ENCODE peak calls at places on chromosomes 3 and 15, in four cellular contexts. C is activated naive CD4-positive, alpha-beta T cell; D is occipital lobe; Z is NCI-H446. P is an unnamed sample.

GRCh38 chr3:148943531-148944200 is 47.7 kb upstream of the GYG1 start:
- DNase-seq in C (no peak), D (no peak), Z (peak; percentile 93), P (peak; percentile 90)

GRCh38 chr3:39291903-39292329 is 12.1 kb upstream of the CX3CR1 start:
- DNase-seq in C (peak; percentile 62), D (peak; percentile 16), Z (peak; percentile 28), P (no peak)

GRCh38 chr3:152486364-152486763 is 217.6 kb downstream of the MBNL1 start:
- DNase-seq in C (no peak), D (no peak), Z (no peak), P (no peak)

GRCh38 chr15:68704496-68705021 is 116.1 kb downstream of the ANP32A start:
- DNase-seq in C (no peak), D (no peak), Z (no peak), P (peak; percentile 14)

GRCh38 chr3:13636874-13637273 is 87.9 kb downstream of the FBLN2 start:
- DNase-seq in C (no peak), D (no peak), Z (no peak), P (no peak)

GRCh38 chr3:35262376-35262775 is 376.9 kb upstream of the ARPP21 start:
- DNase-seq in C (no peak), D (no peak), Z (no peak), P (no peak)

GRCh38 chr3:148466143-148466542 is 231.6 kb upstream of the AGTR1 start:
- DNase-seq in C (no peak), D (no peak), Z (no peak), P (no peak)

GRCh38 chr3:66021731-66022131 is 17.0 kb downstream of the MAGI1 start:
- DNase-seq in C (no peak), D (no peak), Z (no peak), P (no peak)

GRCh38 chr3:178318440-178318839 is 217.8 kb upstream of the KCNMB2 start:
- DNase-seq in C (no peak), D (no peak), Z (no peak), P (no peak)

GRCh38 chr15:68252925-68253534 is 23.5 kb upstream of the CLN6 start:
- DNase-seq in C (peak; percentile 4), D (no peak), Z (peak; percentile 72), P (peak; percentile 42)

GRCh38 chr15:65862682-65863081 is 6.6 kb upstream of the RAB11A start:
- DNase-seq in C (peak; percentile 15), D (no peak), Z (peak; percentile 67), P (peak; percentile 83)

GRCh38 chr15:75669191-75669878 is 21.6 kb downstream of the SNX33 start:
- DNase-seq in C (no peak), D (no peak), Z (no peak), P (no peak)

GRCh38 chr3:157115069-157116006 is 44.6 kb downstream of the CCNL1 start:
- DNase-seq in C (no peak), D (no peak), Z (no peak), P (no peak)

GRCh38 chr3:106619-107018 is 89.9 kb upstream of the CHL1 start:
- DNase-seq in C (no peak), D (no peak), Z (no peak), P (no peak)

GRCh38 chr3:178439504-178439903 is 96.7 kb upstream of the KCNMB2 start:
- DNase-seq in C (no peak), D (no peak), Z (no peak), P (no peak)

GRCh38 chr3:156751461-156752025 is 74.6 kb upstream of the LEKR1 start:
- DNase-seq in C (no peak), D (no peak), Z (no peak), P (no peak)